ENCODE peak calls at places on chromosomes 1 and 21, in ten cellular contexts. One of them, this sample, is unnamed.

GRCh38 chr1:88327391-88328267 is 356.4 kb upstream of the PKN2 start:
- DNase-seq in DND-41: no peak
- DNase-seq in MCF 10A: peak; percentile 77
- DNase-seq in testis: no peak
- DNase-seq in mammary epithelial cell: peak; percentile 75
- DNase-seq in CD4-positive, alpha-beta T cell: no peak
- DNase-seq in endothelial cell: no peak
- DNase-seq in upper lobe of right lung: no peak
- DNase-seq in cardiac muscle cell: no peak
- DNase-seq in kidney epithelial cell: peak; percentile 91
- DNase-seq in this sample: peak; percentile 51

GRCh38 chr1:25564777-25565176 is 21.4 kb downstream of the LDLRAP1 start:
- DNase-seq in kidney epithelial cell: no peak
- DNase-seq in mammary epithelial cell: no peak
- DNase-seq in CD4-positive, alpha-beta T cell: no peak
- DNase-seq in cardiac muscle cell: no peak
- DNase-seq in MCF 10A: no peak
- DNase-seq in testis: no peak
- DNase-seq in DND-41: no peak
- DNase-seq in endothelial cell: no peak
- DNase-seq in upper lobe of right lung: no peak
- DNase-seq in this sample: no peak

GRCh38 chr1:244837597-244838258 is 2.3 kb downstream of the COX20 start:
- DNase-seq in CD4-positive, alpha-beta T cell: no peak
- DNase-seq in upper lobe of right lung: no peak
- DNase-seq in endothelial cell: no peak
- DNase-seq in cardiac muscle cell: no peak
- DNase-seq in kidney epithelial cell: no peak
- DNase-seq in testis: no peak
- DNase-seq in DND-41: no peak
- DNase-seq in MCF 10A: peak; percentile 67
- DNase-seq in mammary epithelial cell: no peak
- DNase-seq in this sample: no peak

GRCh38 chr1:212514782-212515181 is 82.1 kb downstream of the NENF start:
- DNase-seq in DND-41: no peak
- DNase-seq in CD4-positive, alpha-beta T cell: no peak
- DNase-seq in kidney epithelial cell: no peak
- DNase-seq in upper lobe of right lung: no peak
- DNase-seq in cardiac muscle cell: no peak
- DNase-seq in endothelial cell: peak; percentile 25
- DNase-seq in MCF 10A: no peak
- DNase-seq in mammary epithelial cell: no peak
- DNase-seq in testis: peak; percentile 35
- DNase-seq in this sample: no peak

GRCh38 chr1:160291248-160292220 is 6.6 kb upstream of the PEX19 start:
- DNase-seq in cardiac muscle cell: peak; percentile 75
- DNase-seq in upper lobe of right lung: peak; percentile 69
- DNase-seq in endothelial cell: peak; percentile 43
- DNase-seq in MCF 10A: peak; percentile 79
- DNase-seq in CD4-positive, alpha-beta T cell: peak; percentile 48
- DNase-seq in mammary epithelial cell: peak; percentile 51
- DNase-seq in testis: peak; percentile 81
- DNase-seq in DND-41: peak; percentile 70
- DNase-seq in kidney epithelial cell: peak; percentile 52
- DNase-seq in this sample: peak; percentile 75

GRCh38 chr1:228405979-228406265 is 713 bp downstream of the TRIM11 start:
- DNase-seq in endothelial cell: no peak
- DNase-seq in DND-41: peak; percentile 38
- DNase-seq in CD4-positive, alpha-beta T cell: no peak
- DNase-seq in upper lobe of right lung: no peak
- DNase-seq in kidney epithelial cell: no peak
- DNase-seq in mammary epithelial cell: no peak
- DNase-seq in MCF 10A: peak; percentile 40
- DNase-seq in cardiac muscle cell: no peak
- DNase-seq in testis: no peak
- DNase-seq in this sample: peak; percentile 32

GRCh38 chr21:46094401-46095105 is 3.4 kb upstream of the COL6A2 start:
- DNase-seq in kidney epithelial cell: no peak
- DNase-seq in testis: no peak
- DNase-seq in mammary epithelial cell: no peak
- DNase-seq in cardiac muscle cell: no peak
- DNase-seq in DND-41: no peak
- DNase-seq in endothelial cell: no peak
- DNase-seq in MCF 10A: no peak
- DNase-seq in upper lobe of right lung: peak; percentile 6
- DNase-seq in CD4-positive, alpha-beta T cell: no peak
- DNase-seq in this sample: no peak

GRCh38 chr1:17617787-17618557 is 78.5 kb downstream of the ARHGEF10L start:
- DNase-seq in upper lobe of right lung: peak; percentile 76
- DNase-seq in mammary epithelial cell: no peak
- DNase-seq in CD4-positive, alpha-beta T cell: no peak
- DNase-seq in DND-41: no peak
- DNase-seq in kidney epithelial cell: no peak
- DNase-seq in testis: peak; percentile 23
- DNase-seq in MCF 10A: no peak
- DNase-seq in cardiac muscle cell: peak; percentile 76
- DNase-seq in endothelial cell: no peak
- DNase-seq in this sample: no peak

GRCh38 chr1:184635347-184636155 is 119.1 kb downstream of the EDEM3 start:
- DNase-seq in MCF 10A: no peak
- DNase-seq in testis: no peak
- DNase-seq in kidney epithelial cell: no peak
- DNase-seq in mammary epithelial cell: peak; percentile 48
- DNase-seq in endothelial cell: no peak
- DNase-seq in cardiac muscle cell: no peak
- DNase-seq in DND-41: peak; percentile 42
- DNase-seq in CD4-positive, alpha-beta T cell: no peak
- DNase-seq in upper lobe of right lung: no peak
- DNase-seq in this sample: no peak

GRCh38 chr1:40315239-40315794 is 1.8 kb downstream of the COL9A2 start:
- DNase-seq in kidney epithelial cell: peak; percentile 45
- DNase-seq in MCF 10A: peak; percentile 74
- DNase-seq in CD4-positive, alpha-beta T cell: peak; percentile 86
- DNase-seq in DND-41: peak; percentile 86
- DNase-seq in cardiac muscle cell: peak; percentile 83
- DNase-seq in endothelial cell: peak; percentile 86
- DNase-seq in mammary epithelial cell: peak; percentile 80
- DNase-seq in testis: peak; percentile 91
- DNase-seq in upper lobe of right lung: peak; percentile 88
- DNase-seq in this sample: peak; percentile 80

GRCh38 chr1:226034482-226034881 is 28.0 kb upstream of the H3-3A start:
- DNase-seq in kidney epithelial cell: no peak
- DNase-seq in MCF 10A: peak; percentile 68
- DNase-seq in mammary epithelial cell: peak; percentile 74
- DNase-seq in CD4-positive, alpha-beta T cell: no peak
- DNase-seq in testis: peak; percentile 46
- DNase-seq in cardiac muscle cell: no peak
- DNase-seq in upper lobe of right lung: peak; percentile 85
- DNase-seq in DND-41: no peak
- DNase-seq in endothelial cell: no peak
- DNase-seq in this sample: no peak

GRCh38 chr1:176897350-176898236 is 266.9 kb downstream of the ASTN1 start:
- DNase-seq in testis: peak; percentile 90
- DNase-seq in mammary epithelial cell: peak; percentile 37
- DNase-seq in kidney epithelial cell: no peak
- DNase-seq in upper lobe of right lung: peak; percentile 70
- DNase-seq in cardiac muscle cell: peak; percentile 84
- DNase-seq in CD4-positive, alpha-beta T cell: no peak
- DNase-seq in MCF 10A: peak; percentile 70
- DNase-seq in endothelial cell: peak; percentile 85
- DNase-seq in DND-41: peak; percentile 55
- DNase-seq in this sample: peak; percentile 63

GRCh38 chr1:162502928-162503327 is 5.3 kb downstream of the UHMK1 start:
- DNase-seq in CD4-positive, alpha-beta T cell: no peak
- DNase-seq in cardiac muscle cell: no peak
- DNase-seq in DND-41: no peak
- DNase-seq in kidney epithelial cell: no peak
- DNase-seq in mammary epithelial cell: no peak
- DNase-seq in endothelial cell: no peak
- DNase-seq in MCF 10A: no peak
- DNase-seq in testis: no peak
- DNase-seq in upper lobe of right lung: no peak
- DNase-seq in this sample: no peak

GRCh38 chr1:236099622-236100021 is 34.7 kb upstream of the NID1 start:
- DNase-seq in endothelial cell: no peak
- DNase-seq in kidney epithelial cell: no peak
- DNase-seq in upper lobe of right lung: no peak
- DNase-seq in testis: no peak
- DNase-seq in cardiac muscle cell: no peak
- DNase-seq in MCF 10A: no peak
- DNase-seq in DND-41: no peak
- DNase-seq in CD4-positive, alpha-beta T cell: no peak
- DNase-seq in mammary epithelial cell: no peak
- DNase-seq in this sample: no peak

DNA sequence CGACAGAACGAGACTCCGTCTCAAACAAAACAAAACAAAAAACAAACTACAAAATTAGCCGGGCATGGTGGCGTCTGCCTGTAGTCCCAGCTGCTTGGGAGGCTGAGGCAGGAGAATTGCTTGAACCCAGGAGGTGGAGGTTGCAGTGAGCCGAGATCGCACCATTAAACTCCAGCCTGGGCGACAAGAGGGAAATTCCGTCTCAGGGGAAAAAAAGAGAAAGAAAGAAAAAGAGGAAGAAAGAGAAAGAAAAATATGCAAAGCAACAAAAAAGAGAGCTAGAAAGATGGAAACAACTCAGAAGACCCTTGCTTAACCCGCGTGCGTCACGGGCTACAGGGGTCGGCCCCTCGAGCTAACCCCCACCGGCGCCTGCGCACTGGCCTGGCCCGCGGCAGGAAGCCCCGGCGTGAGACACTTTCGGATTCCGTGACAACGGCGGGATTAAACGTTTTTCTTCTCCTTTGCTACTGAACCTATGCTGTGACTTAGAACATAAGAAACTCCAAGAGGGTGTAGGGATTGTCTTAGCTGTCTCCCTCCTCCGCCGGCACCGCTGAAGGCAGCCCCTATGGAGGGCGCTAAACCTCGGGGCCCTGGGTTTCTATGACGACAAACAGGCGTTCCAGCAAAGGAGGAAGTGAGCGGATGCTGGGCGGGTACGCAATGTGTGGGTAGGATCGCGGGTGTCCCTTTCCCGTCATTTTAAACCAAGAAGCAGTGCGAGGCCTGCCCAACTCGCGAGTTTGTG is at the start of gene AXDND1:
- DNase-seq in testis: peak; percentile 95
- DNase-seq in upper lobe of right lung: peak; percentile 94
- DNase-seq in cardiac muscle cell: peak; percentile 82
- DNase-seq in CD4-positive, alpha-beta T cell: peak; percentile 86
- DNase-seq in mammary epithelial cell: peak; percentile 73
- DNase-seq in kidney epithelial cell: peak; percentile 56
- DNase-seq in MCF 10A: peak; percentile 79
- DNase-seq in DND-41: peak; percentile 89
- DNase-seq in endothelial cell: peak; percentile 82
- DNase-seq in this sample: peak; percentile 78
- TF ChIP-seq CTCF in testis: no peak
- TF ChIP-seq CTCF in upper lobe of right lung: peak; percentile 13
- TF ChIP-seq CTCF in cardiac muscle cell: no peak
- TF ChIP-seq CTCF in CD4-positive, alpha-beta T cell: no peak
- TF ChIP-seq CTCF in mammary epithelial cell: no peak
- TF ChIP-seq CTCF in kidney epithelial cell: peak; percentile 50
- TF ChIP-seq CTCF in MCF 10A: no peak
- TF ChIP-seq CTCF in DND-41: peak; percentile 28
- TF ChIP-seq CTCF in endothelial cell: no peak
- TF ChIP-seq CTCF in this sample: no peak

GRCh38 chr1:145960468-145961108 is 2.8 kb upstream of the LIX1L start:
- DNase-seq in endothelial cell: peak; percentile 75
- DNase-seq in kidney epithelial cell: no peak
- DNase-seq in DND-41: peak; percentile 81
- DNase-seq in CD4-positive, alpha-beta T cell: peak; percentile 38
- DNase-seq in MCF 10A: no peak
- DNase-seq in upper lobe of right lung: peak; percentile 88
- DNase-seq in mammary epithelial cell: peak; percentile 20
- DNase-seq in testis: peak; percentile 70
- DNase-seq in cardiac muscle cell: peak; percentile 91
- DNase-seq in this sample: peak; percentile 63
- TF ChIP-seq CTCF in endothelial cell: no peak
- TF ChIP-seq CTCF in kidney epithelial cell: peak; percentile 24
- TF ChIP-seq CTCF in DND-41: peak; percentile 15
- TF ChIP-seq CTCF in CD4-positive, alpha-beta T cell: no peak
- TF ChIP-seq CTCF in MCF 10A: no peak
- TF ChIP-seq CTCF in upper lobe of right lung: peak; percentile 31
- TF ChIP-seq CTCF in mammary epithelial cell: no peak
- TF ChIP-seq CTCF in testis: no peak
- TF ChIP-seq CTCF in cardiac muscle cell: no peak
- TF ChIP-seq CTCF in this sample: no peak

GRCh38 chr1:1852619-1853414 is 38.1 kb downstream of the GNB1 start:
- DNase-seq in testis: no peak
- DNase-seq in endothelial cell: no peak
- DNase-seq in upper lobe of right lung: no peak
- DNase-seq in mammary epithelial cell: no peak
- DNase-seq in cardiac muscle cell: no peak
- DNase-seq in CD4-positive, alpha-beta T cell: no peak
- DNase-seq in kidney epithelial cell: no peak
- DNase-seq in MCF 10A: no peak
- DNase-seq in DND-41: no peak
- DNase-seq in this sample: no peak
- TF ChIP-seq CTCF in testis: no peak
- TF ChIP-seq CTCF in endothelial cell: no peak
- TF ChIP-seq CTCF in upper lobe of right lung: no peak
- TF ChIP-seq CTCF in mammary epithelial cell: no peak
- TF ChIP-seq CTCF in cardiac muscle cell: no peak
- TF ChIP-seq CTCF in CD4-positive, alpha-beta T cell: no peak
- TF ChIP-seq CTCF in kidney epithelial cell: no peak
- TF ChIP-seq CTCF in MCF 10A: no peak
- TF ChIP-seq CTCF in DND-41: no peak
- TF ChIP-seq CTCF in this sample: no peak

DNA sequence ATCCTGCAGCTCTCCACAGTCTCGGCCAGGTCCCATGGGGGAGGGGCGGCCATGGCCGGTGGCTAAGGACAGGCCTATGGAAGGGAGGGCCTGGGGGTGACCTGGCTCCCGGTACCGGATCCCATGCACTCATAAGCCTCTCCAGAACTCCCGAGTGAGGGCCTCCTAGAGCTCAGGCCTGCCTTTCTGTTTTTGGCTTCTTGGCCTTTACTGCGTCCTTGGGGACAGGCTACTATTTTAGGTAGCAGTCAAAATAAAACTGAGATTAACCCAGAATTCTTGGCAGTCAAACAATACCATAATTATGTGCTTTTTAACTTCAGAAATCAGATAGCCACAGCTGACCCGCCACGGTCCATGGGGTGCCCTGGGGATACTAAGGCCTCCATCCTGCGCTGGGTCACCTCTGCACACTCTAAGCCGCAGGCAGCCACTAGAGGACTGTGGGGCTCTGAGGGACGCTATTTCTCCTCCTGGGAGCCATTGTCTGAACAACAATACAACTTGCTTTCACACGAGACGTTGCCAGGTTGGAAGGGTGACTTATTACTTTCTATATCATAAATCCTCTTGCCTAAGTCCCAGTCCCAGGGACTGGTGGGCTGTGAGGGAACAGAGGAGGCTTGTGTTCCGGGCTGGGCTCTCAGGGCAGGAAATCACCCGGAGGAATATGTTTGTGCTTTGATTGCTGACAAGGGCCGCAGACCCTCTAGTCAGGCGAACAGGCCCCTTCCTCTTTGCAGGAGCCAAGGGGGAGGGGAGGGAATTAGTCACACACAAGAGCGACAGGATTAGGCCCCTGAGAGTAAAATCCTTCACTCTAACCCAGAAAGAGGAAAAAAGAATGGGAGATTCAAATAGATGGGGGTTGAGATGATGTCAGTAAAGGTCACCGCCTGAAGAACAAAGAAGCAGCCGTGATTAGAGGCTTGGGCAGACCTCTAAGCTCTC is 40.7 kb upstream of the BCAR3 start:
- DNase-seq in testis: peak; percentile 58
- DNase-seq in DND-41: no peak
- DNase-seq in CD4-positive, alpha-beta T cell: no peak
- DNase-seq in mammary epithelial cell: no peak
- DNase-seq in MCF 10A: no peak
- DNase-seq in endothelial cell: no peak
- DNase-seq in cardiac muscle cell: no peak
- DNase-seq in upper lobe of right lung: no peak
- DNase-seq in kidney epithelial cell: no peak
- DNase-seq in this sample: no peak
- TF ChIP-seq CTCF in testis: no peak
- TF ChIP-seq CTCF in DND-41: no peak
- TF ChIP-seq CTCF in CD4-positive, alpha-beta T cell: no peak
- TF ChIP-seq CTCF in mammary epithelial cell: no peak
- TF ChIP-seq CTCF in MCF 10A: no peak
- TF ChIP-seq CTCF in endothelial cell: no peak
- TF ChIP-seq CTCF in cardiac muscle cell: no peak
- TF ChIP-seq CTCF in upper lobe of right lung: no peak
- TF ChIP-seq CTCF in kidney epithelial cell: peak; percentile 18
- TF ChIP-seq CTCF in this sample: no peak

This sample was measured in Calu3.